ENCODE peak calls at places on chromosomes 1 and 21, in ten cellular contexts. P is left ventricle myocardium inferior, E is mesendoderm, M is psoas muscle, V is stomach, N is adrenal gland, J is uterus, A is body of pancreas, K is ovary, L is tibial artery. T is an unnamed sample. For H3K4me1, the result is how much of the 10 kb centered on the place peaks cover.

GRCh38 chr21:34319585-34319984 is 44.2 kb upstream of the KCNE2 start:
- DNase-seq in P (no peak), E (no peak), M (no peak), V (no peak), N (no peak), J (no peak), A (no peak), K (no peak), L (no peak), T (no peak)

GRCh38 chr1:244006961-244007360 is 44.1 kb upstream of the ZBTB18 start:
- DNase-seq in P (no peak), E (no peak), M (no peak), V (no peak), N (no peak), J (no peak), A (no peak), K (no peak), L (no peak), T (no peak)

GRCh38 chr1:247332901-247333361 is 1.3 kb upstream of the ZNF496 start:
- DNase-seq in P (no peak), E (peak), M (peak), V (peak), N (peak), J (peak), A (peak), K (no peak), L (peak), T (peak)

GRCh38 chr1:43439121-43439581 is 14.6 kb downstream of the HYI start:
- DNase-seq in P (no peak), E (no peak), M (no peak), V (peak), N (peak), J (peak), A (no peak), K (no peak), L (peak), T (no peak)

GRCh38 chr21:17476006-17476405 is 36.8 kb upstream of the CXADR start:
- DNase-seq in P (no peak), E (no peak), M (no peak), V (peak), N (no peak), J (no peak), A (peak), K (no peak), L (no peak), T (no peak)

GRCh38 chr1:27773732-27774445 is 870 bp downstream of the STX12 start:
- DNase-seq in P (no peak), E (peak), M (no peak), V (no peak), N (no peak), J (no peak), A (no peak), K (no peak), L (no peak), T (no peak)

GRCh38 chr1:201282931-201283829 is at the start of gene PKP1:
- DNase-seq in P (no peak), E (peak), M (peak), V (peak), N (peak), J (no peak), A (peak), K (no peak), L (no peak), T (peak)

GRCh38 chr1:84883286-84883685 is 9.7 kb downstream of the LPAR3 start:
- DNase-seq in P (no peak), E (no peak), M (no peak), V (no peak), N (no peak), J (no peak), A (no peak), K (no peak), L (no peak), T (no peak)

GRCh38 chr1:212450331-212450881 is 17.7 kb downstream of the NENF start:
- DNase-seq in P (no peak), E (no peak), M (peak), V (no peak), N (peak), J (no peak), A (no peak), K (no peak), L (no peak), T (no peak)

GRCh38 chr1:98903261-98903660 is 101.4 kb downstream of the PLPPR5 start:
- DNase-seq in P (no peak), E (no peak), M (no peak), V (no peak), N (no peak), J (no peak), A (no peak), K (no peak), L (no peak), T (no peak)

GRCh38 chr1:25834894-25835293 is 15.1 kb downstream of the MTFR1L start:
- DNase-seq in P (no peak), E (no peak), M (no peak), V (no peak), N (peak), J (no peak), A (no peak), K (peak), L (no peak), T (no peak)

GRCh38 chr1:16970132-16970910 is 10.1 kb downstream of the MFAP2 start:
- DNase-seq in P (no peak), E (no peak), M (no peak), V (no peak), N (no peak), J (no peak), A (no peak), K (no peak), L (no peak), T (no peak)

GRCh38 chr1:16968372-16968771 is 12.0 kb downstream of the MFAP2 start:
- DNase-seq in P (no peak), E (no peak), M (no peak), V (no peak), N (no peak), J (no peak), A (no peak), K (no peak), L (no peak), T (no peak)

GRCh38 chr1:16967962-16968361 is 12.5 kb downstream of the MFAP2 start:
- DNase-seq in P (no peak), E (no peak), M (no peak), V (no peak), N (no peak), J (no peak), A (no peak), K (no peak), L (no peak), T (no peak)

GRCh38 chr1:16969651-16970050 is 10.8 kb downstream of the MFAP2 start:
- DNase-seq in P (no peak), E (no peak), M (no peak), V (no peak), N (no peak), J (no peak), A (no peak), K (no peak), L (no peak), T (no peak)

GRCh38 chr1:16969057-16969609 is 11.3 kb downstream of the MFAP2 start:
- DNase-seq in P (no peak), E (no peak), M (no peak), V (no peak), N (no peak), J (no peak), A (no peak), K (no peak), L (no peak), T (no peak)
- H3K4me1 ChIP-seq in P (under half), E (under half), M (under half), V (under half), N (under half), J (under half), A (under half), K (under half), L (under half), T (under half)

DNA sequence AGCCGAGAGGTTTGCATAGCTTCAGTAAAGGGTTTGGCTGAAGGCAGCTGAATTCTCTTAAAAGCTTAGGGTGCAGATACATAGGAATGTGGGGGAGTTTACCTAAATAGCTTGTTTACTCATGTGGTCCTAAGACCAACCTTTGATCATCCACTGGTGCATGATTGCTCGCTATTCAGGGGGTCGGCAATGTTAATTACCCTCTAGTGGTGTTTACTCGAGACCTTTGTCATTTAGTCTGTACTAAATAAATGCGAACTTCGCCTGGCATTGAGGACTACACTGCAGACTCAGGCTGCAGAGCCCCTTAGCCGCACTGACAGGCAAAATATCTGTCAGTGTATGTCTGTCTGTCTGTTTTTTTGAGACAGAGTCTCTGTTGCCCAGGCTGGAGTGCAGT is 31.8 kb downstream of the TMEM63A start:
- DNase-seq in P (no peak), E (no peak), M (no peak), V (no peak), N (no peak), J (no peak), A (no peak), K (no peak), L (no peak), T (no peak)
- H3K27ac ChIP-seq in P (no peak), E (no peak), M (no peak), V (no peak), N (no peak), J (no peak), A (no peak), K (peak), L (no peak), T (no peak)

DNA sequence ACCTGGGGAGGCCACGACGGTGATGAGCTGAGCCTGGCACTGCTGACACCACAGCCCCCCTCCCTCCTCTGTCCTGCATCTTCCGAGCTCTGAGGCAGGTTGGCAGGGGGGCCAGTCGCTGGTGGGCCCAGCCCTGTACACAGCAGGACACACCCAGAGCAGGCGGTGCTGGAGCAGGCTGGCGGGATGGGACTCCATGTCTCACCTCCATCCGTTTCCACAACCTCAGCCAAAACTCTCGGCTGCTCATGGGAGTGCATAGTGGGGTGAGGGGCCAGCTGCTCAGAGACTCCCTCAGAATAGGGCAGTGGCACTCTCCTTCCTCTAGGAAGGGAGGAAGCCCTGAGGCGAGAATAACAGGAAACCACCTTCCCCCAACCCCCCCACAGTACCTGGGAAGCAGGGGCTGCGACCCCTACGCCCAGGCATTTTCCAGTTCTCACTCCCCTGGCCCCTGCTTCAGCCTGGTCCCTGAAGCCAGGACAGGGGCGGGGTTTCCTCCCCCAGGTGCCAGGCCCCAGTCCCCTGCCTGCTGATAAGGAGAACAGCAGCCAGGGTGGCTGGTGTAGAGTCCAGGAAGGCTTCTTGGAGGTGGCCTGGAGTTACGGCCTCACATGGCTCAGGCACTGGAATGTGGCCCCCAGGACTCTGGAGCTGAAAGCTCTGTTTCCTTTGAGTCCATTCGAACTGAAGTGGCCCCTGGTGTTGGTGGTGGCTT is 3.2 kb upstream of the IBA57 start:
- DNase-seq in P (peak), E (peak), M (peak), V (peak), N (peak), J (peak), A (no peak), K (no peak), L (no peak), T (peak)
- H3K4me3 ChIP-seq in P (peak), E (no peak), M (no peak), V (no peak), N (no peak), J (peak), A (no peak), K (no peak), L (no peak), T (no peak)

DNA sequence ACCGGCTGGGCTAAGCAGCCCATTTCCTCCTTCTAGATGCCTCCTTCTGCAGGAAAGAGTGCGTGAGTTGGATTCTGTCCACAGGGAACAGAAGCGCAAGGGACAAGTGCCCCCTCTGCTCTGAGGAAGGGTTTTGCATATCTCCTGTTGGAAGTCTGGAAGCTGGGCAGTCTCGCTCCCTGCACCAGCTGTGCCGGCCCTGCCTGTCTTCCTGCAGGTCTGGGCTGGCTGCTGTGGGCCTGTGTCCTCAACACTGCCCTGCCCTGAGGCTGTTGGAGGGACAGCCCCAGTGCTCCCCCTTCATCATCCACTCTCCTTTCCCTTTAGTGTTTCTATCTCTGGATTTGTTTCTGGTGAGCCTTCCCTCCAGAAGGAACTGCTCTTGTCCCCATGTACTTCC is 21.8 kb downstream of the ADARB1 start:
- DNase-seq in P (no peak), E (peak), M (no peak), V (no peak), N (no peak), J (no peak), A (no peak), K (no peak), L (no peak), T (no peak)
- H3K4me1 ChIP-seq in P (half or more), E (under half), M (half or more), V (half or more), N (under half), J (under half), A (under half), K (under half), L (half or more), T (under half)

DNA sequence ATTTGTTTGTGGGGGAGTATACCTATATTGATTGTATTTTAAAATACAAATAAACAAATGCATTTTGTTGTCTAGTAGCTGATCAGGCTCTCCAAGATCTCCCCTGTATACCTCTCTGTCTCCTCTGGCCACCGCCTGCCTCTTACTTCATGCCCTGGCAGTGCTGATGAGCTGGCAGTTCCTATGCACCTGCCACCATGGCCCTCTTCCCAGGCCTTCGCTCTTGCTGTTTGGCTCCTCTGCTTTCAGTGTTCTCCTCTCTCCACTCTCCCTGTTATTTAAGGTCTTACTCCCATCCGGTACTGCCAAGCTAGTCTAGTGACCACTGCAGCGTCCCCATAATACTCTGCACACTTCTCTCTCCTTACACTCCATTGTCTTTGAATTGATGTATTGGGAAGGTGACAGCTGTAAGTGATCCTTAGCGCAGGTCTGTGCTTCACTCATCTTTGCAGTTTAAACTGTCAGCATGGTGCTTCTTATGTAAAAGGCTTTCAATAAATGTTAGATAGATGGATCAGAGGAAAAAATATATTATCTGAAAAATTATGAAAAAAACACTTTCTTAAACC is 88.1 kb upstream of the ATP1A1 start:
- DNase-seq in P (peak), E (no peak), M (peak), V (no peak), N (no peak), J (no peak), A (no peak), K (no peak), L (no peak), T (peak)
- H3K27ac ChIP-seq in P (no peak), E (no peak), M (peak), V (no peak), N (no peak), J (no peak), A (no peak), K (no peak), L (no peak), T (no peak)

GRCh38 chr1:155648207-155649147 is 38.5 kb downstream of the MSTO1 start:
- DNase-seq in P (no peak), E (peak), M (no peak), V (peak), N (no peak), J (no peak), A (no peak), K (no peak), L (no peak), T (no peak)
- H3K4me3 ChIP-seq in P (no peak), E (no peak), M (no peak), V (no peak), N (no peak), J (no peak), A (no peak), K (no peak), L (no peak), T (no peak)

DNA sequence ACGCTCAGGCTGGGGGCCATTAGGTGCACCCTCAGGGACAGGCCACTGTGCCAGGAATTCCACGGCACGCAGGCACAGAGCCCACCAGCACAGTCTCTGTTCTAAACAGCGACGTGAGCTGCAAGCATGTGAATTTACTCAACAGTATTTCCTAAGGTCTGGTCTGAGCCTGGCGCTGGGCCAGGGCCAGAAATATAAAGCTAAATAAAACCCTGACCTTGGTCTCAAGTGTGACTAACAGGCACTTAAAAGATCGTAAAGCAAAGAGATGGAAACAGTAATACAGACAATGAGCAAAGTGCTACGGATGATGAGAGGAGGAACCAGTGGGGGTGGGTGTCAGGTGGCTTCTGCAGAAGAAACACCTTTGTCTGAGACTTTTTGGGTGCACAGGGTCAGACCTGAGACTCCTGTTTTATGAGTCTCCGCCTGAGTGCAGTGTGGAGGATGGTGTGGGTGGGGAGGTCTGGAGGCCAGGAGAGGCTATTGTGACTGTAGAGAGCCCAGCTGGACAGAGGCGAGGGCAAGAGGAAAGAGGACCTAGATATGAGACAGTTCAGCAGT is 53.4 kb upstream of the EDN2 start:
- DNase-seq in P (peak), E (no peak), M (peak), V (peak), N (peak), J (peak), A (peak), K (peak), L (peak), T (peak)
- H3K4me1 ChIP-seq in P (half or more), E (under half), M (under half), V (under half), N (under half), J (under half), A (under half), K (under half), L (under half), T (under half)